ENCODE peak calls at places on chromosomes 16 and 17, in seven cellular contexts. C is upper lobe of right lung, Q is A549, G is H9, D is BJ, J is mucosa of descending colon, N is cardiac muscle cell. Z is an unnamed sample.

GRCh38 chr17:66715745-66716156 is 119.2 kb upstream of the CACNG5 start:
- DNase-seq in C (no peak), Q (peak), G (peak), D (no peak), J (no peak), N (peak), Z (no peak)

GRCh38 chr16:57846078-57846697 is 43.9 kb upstream of the KIFC3 start:
- DNase-seq in C (no peak), Q (no peak), G (peak), D (no peak), J (no peak), N (no peak), Z (no peak)

GRCh38 chr17:66777689-66778225 is 57.2 kb upstream of the CACNG5 start:
- DNase-seq in C (peak), Q (no peak), G (peak), D (no peak), J (no peak), N (peak), Z (no peak)

GRCh38 chr17:37089998-37090397 is 141.2 kb downstream of the AATF start:
- DNase-seq in C (no peak), Q (no peak), G (no peak), D (no peak), J (no peak), N (peak), Z (no peak)

GRCh38 chr17:63519972-63520882 is 2.9 kb upstream of the KCNH6 start:
- DNase-seq in C (no peak), Q (peak), G (no peak), D (no peak), J (peak), N (no peak), Z (no peak)

GRCh38 chr17:19270347-19270950 is 33.3 kb downstream of the EPN2 start:
- DNase-seq in C (no peak), Q (no peak), G (no peak), D (no peak), J (no peak), N (no peak), Z (peak)

GRCh38 chr17:9512323-9513168 is 63.1 kb downstream of the STX8 start:
- DNase-seq in C (no peak), Q (no peak), G (no peak), D (no peak), J (no peak), N (peak), Z (no peak)

GRCh38 chr17:67974186-67974585 is 22.1 kb downstream of the C17orf58 start:
- DNase-seq in C (no peak), Q (no peak), G (peak), D (no peak), J (no peak), N (no peak), Z (no peak)

GRCh38 chr17:75723201-75723930 is 2.1 kb downstream of the ITGB4 start:
- DNase-seq in C (no peak), Q (no peak), G (no peak), D (no peak), J (peak), N (no peak), Z (peak)

GRCh38 chr17:9050801-9051401 is 29.6 kb downstream of the NTN1 start:
- DNase-seq in C (no peak), Q (peak), G (peak), D (no peak), J (no peak), N (no peak), Z (no peak)

GRCh38 chr17:77036841-77037381 is 103.9 kb upstream of the SEC14L1 start:
- DNase-seq in C (no peak), Q (no peak), G (no peak), D (no peak), J (no peak), N (peak), Z (peak)

GRCh38 chr17:42682400-42683384 is at the start of gene CNTNAP1:
- DNase-seq in C (peak), Q (peak), G (peak), D (no peak), J (no peak), N (peak), Z (peak)

GRCh38 chr16:50340578-50340977 is 28.2 kb downstream of the BRD7 start:
- DNase-seq in C (no peak), Q (no peak), G (no peak), D (no peak), J (no peak), N (no peak), Z (no peak)

GRCh38 chr16:51577621-51578303 is 426.7 kb upstream of the SALL1 start:
- DNase-seq in C (no peak), Q (no peak), G (peak), D (no peak), J (no peak), N (no peak), Z (no peak)

GRCh38 chr16:50067290-50067853 is 1.6 kb downstream of the HEATR3 start:
- DNase-seq in C (no peak), Q (peak), G (no peak), D (no peak), J (no peak), N (peak), Z (peak)

GRCh38 chr16:55846598-55847346 is 13.9 kb upstream of the CES1 start:
- DNase-seq in C (no peak), Q (no peak), G (no peak), D (no peak), J (no peak), N (no peak), Z (no peak)

GRCh38 chr16:57904101-57904500 is 66.8 kb downstream of the CNGB1 start:
- DNase-seq in C (no peak), Q (no peak), G (no peak), D (no peak), J (no peak), N (no peak), Z (no peak)

GRCh38 chr17:697682-698081 is 17.0 kb downstream of the VPS53 start:
- DNase-seq in C (no peak), Q (no peak), G (no peak), D (no peak), J (no peak), N (no peak), Z (no peak)

GRCh38 chr17:67095803-67096202 is 51.4 kb downstream of the CACNG1 start:
- DNase-seq in C (no peak), Q (no peak), G (no peak), D (no peak), J (no peak), N (peak), Z (no peak)

GRCh38 chr17:12180644-12181261 is 160.1 kb downstream of the MAP2K4 start:
- DNase-seq in C (no peak), Q (peak), G (no peak), D (no peak), J (no peak), N (peak), Z (no peak)

GRCh38 chr17:43877451-43878155 is 29.7 kb downstream of the MPP2 start:
- DNase-seq in C (no peak), Q (no peak), G (no peak), D (no peak), J (no peak), N (no peak), Z (no peak)

GRCh38 chr16:46688101-46688656 is 799 bp downstream of the VPS35 start:
- DNase-seq in C (no peak), Q (no peak), G (no peak), D (no peak), J (peak), N (peak), Z (no peak)

GRCh38 chr17:80347948-80348351 is 67.0 kb upstream of the ENDOV start:
- DNase-seq in C (peak), Q (no peak), G (no peak), D (no peak), J (no peak), N (no peak), Z (no peak)

GRCh38 chr17:45246861-45247428 is 14.9 kb downstream of the SPATA32 start:
- DNase-seq in C (peak), Q (peak), G (peak), D (no peak), J (no peak), N (no peak), Z (peak)

GRCh38 chr17:29870836-29871430 is 59.1 kb downstream of the SSH2 start:
- DNase-seq in C (no peak), Q (no peak), G (no peak), D (peak), J (no peak), N (no peak), Z (no peak)

GRCh38 chr17:66855204-66855603 is 20.3 kb downstream of the CACNG5 start:
- DNase-seq in C (no peak), Q (no peak), G (peak), D (no peak), J (no peak), N (peak), Z (no peak)

GRCh38 chr16:86608301-86608747 is 30.0 kb downstream of the FOXL1 start:
- DNase-seq in C (no peak), Q (no peak), G (no peak), D (no peak), J (no peak), N (no peak), Z (no peak)
- TF ChIP-seq CTCF in C (no peak), Q (no peak), G (peak), D (peak), J (no peak), N (no peak), Z (no peak)

DNA sequence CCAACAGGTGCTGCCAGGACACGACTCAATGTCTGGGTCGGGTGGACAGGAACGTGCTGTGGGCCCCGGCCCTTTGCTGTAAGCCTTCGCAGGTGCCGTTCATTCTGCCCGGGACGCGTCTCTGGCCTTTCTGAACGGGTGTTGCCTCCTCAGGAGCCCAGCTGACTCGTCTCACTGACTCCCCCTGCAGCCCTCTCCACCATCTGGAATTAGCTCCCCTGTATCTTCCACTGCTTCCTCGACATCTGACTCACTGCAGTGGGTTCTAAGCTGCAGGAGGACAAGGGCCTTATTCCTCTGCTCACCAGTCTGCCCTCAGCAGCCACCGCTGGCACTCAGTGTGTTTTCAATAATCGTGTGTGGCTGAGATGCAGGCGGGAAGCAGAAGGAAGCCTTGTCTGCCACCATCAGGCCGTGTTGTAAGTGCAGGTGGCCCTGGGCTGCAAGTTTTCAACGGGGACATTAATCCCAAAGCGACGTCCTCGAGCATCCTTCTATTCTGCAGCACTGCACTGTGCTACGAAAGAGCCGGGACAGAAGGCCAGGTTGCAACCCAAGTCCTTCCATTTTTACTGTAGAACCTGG is 256.2 kb downstream of the FOXL1 start:
- DNase-seq in C (no peak), Q (no peak), G (peak), D (no peak), J (no peak), N (peak), Z (no peak)
- TF ChIP-seq CTCF in C (no peak), Q (peak), G (peak), D (peak), J (no peak), N (no peak), Z (no peak)

GRCh38 chr16:19286827-19287226 is 1.3 kb downstream of the CLEC19A start:
- DNase-seq in C (no peak), Q (no peak), G (no peak), D (no peak), J (no peak), N (no peak), Z (no peak)
- TF ChIP-seq CTCF in C (no peak), Q (no peak), G (peak), D (no peak), J (no peak), N (no peak), Z (no peak)

DNA sequence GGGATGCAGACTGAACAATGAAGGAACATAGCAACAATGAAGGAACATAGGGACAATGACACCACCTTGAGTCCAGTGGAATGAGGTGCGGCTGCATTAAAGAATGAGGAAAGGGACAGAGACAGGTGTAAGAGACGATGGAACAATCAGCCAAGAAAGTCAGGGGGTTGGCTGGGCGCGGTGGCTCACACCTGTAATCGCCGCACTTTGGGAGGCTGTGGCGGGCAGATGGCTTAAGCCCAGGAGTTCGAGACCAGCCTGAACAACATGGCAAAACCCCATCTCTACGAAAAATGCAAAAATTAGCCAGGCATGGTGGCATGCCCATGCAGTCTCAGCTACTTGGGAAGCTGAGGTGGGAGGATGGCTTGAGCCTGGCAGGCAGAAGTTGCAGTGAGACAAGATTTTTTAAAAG is 13.6 kb upstream of the CBFB start:
- DNase-seq in C (peak), Q (no peak), G (no peak), D (no peak), J (no peak), N (no peak), Z (no peak)
- TF ChIP-seq CTCF in C (no peak), Q (peak), G (peak), D (no peak), J (no peak), N (no peak), Z (no peak)

DNA sequence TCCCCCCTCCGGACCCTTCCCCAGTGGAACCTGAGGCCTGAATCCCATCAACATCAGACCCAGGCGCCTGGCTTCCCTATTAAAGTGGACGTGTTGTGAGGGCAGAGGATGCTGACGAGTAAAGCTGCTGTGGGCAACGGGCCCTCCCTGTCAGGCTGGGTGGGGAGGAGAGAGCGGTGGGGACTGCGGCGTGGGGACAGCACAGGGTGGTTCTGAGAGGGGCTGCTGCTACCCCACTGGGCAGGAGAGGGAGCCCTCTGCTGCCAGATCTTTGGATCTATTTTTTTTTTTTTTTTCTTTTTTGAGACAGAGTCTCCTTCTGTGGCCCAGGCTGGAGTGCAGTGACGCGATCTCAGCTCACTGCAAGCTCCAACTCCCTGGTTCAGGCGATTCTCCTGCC is 5.9 kb downstream of the CA5A start:
- DNase-seq in C (no peak), Q (no peak), G (peak), D (no peak), J (no peak), N (peak), Z (peak)
- TF ChIP-seq CTCF in C (peak), Q (peak), G (peak), D (peak), J (no peak), N (peak), Z (no peak)

Z was measured in glutamatergic neuron.